ENCODE peak calls at places on chromosomes 6 and 20, in eight cellular contexts. One of them, this sample, is unnamed.

GRCh38 chr6:106237286-106237685 is 88.3 kb downstream of the ATG5 start:
- DNase-seq in left ventricle myocardium inferior: no peak
- DNase-seq in neuronal stem cell: no peak
- DNase-seq in psoas muscle: no peak
- DNase-seq in HL-60: no peak
- DNase-seq in HEK293T: no peak
- DNase-seq in upper lobe of left lung: no peak
- DNase-seq in iris pigment epithelial cell: no peak
- DNase-seq in this sample: no peak

GRCh38 chr6:37285861-37286311 is 27.9 kb upstream of the TMEM217 start:
- DNase-seq in iris pigment epithelial cell: no peak
- DNase-seq in psoas muscle: no peak
- DNase-seq in HL-60: no peak
- DNase-seq in HEK293T: no peak
- DNase-seq in left ventricle myocardium inferior: no peak
- DNase-seq in upper lobe of left lung: no peak
- DNase-seq in neuronal stem cell: no peak
- DNase-seq in this sample: no peak

GRCh38 chr20:2872304-2873009 is 824 bp upstream of the PTPRA start:
- DNase-seq in left ventricle myocardium inferior: peak
- DNase-seq in upper lobe of left lung: peak
- DNase-seq in neuronal stem cell: peak
- DNase-seq in iris pigment epithelial cell: peak
- DNase-seq in psoas muscle: peak
- DNase-seq in HEK293T: peak
- DNase-seq in HL-60: peak
- DNase-seq in this sample: no peak

GRCh38 chr6:19690676-19691075 is 146.5 kb upstream of the ID4 start:
- DNase-seq in iris pigment epithelial cell: no peak
- DNase-seq in upper lobe of left lung: no peak
- DNase-seq in left ventricle myocardium inferior: no peak
- DNase-seq in psoas muscle: no peak
- DNase-seq in HL-60: no peak
- DNase-seq in neuronal stem cell: no peak
- DNase-seq in HEK293T: no peak
- DNase-seq in this sample: no peak

GRCh38 chr6:136920858-136921520 is 1.1 kb upstream of the SLC35D3 start:
- DNase-seq in left ventricle myocardium inferior: no peak
- DNase-seq in psoas muscle: no peak
- DNase-seq in HEK293T: no peak
- DNase-seq in HL-60: no peak
- DNase-seq in iris pigment epithelial cell: peak
- DNase-seq in upper lobe of left lung: no peak
- DNase-seq in neuronal stem cell: peak
- DNase-seq in this sample: no peak

GRCh38 chr6:25312034-25312620 is 33.0 kb downstream of the CARMIL1 start:
- DNase-seq in neuronal stem cell: no peak
- DNase-seq in left ventricle myocardium inferior: no peak
- DNase-seq in psoas muscle: no peak
- DNase-seq in upper lobe of left lung: no peak
- DNase-seq in iris pigment epithelial cell: no peak
- DNase-seq in HEK293T: no peak
- DNase-seq in HL-60: no peak
- DNase-seq in this sample: no peak

GRCh38 chr6:169853196-169854082 is 102.0 kb downstream of the ERMARD start:
- DNase-seq in HL-60: no peak
- DNase-seq in neuronal stem cell: no peak
- DNase-seq in left ventricle myocardium inferior: no peak
- DNase-seq in HEK293T: no peak
- DNase-seq in psoas muscle: no peak
- DNase-seq in iris pigment epithelial cell: no peak
- DNase-seq in upper lobe of left lung: no peak
- DNase-seq in this sample: peak

GRCh38 chr20:62624325-62624690 is 18.0 kb upstream of the SLCO4A1 start:
- DNase-seq in HL-60: no peak
- DNase-seq in left ventricle myocardium inferior: no peak
- DNase-seq in iris pigment epithelial cell: no peak
- DNase-seq in psoas muscle: no peak
- DNase-seq in upper lobe of left lung: no peak
- DNase-seq in HEK293T: no peak
- DNase-seq in neuronal stem cell: no peak
- DNase-seq in this sample: no peak

GRCh38 chr20:35907017-35907685 is 47.2 kb downstream of the SCAND1 start:
- DNase-seq in psoas muscle: peak
- DNase-seq in iris pigment epithelial cell: no peak
- DNase-seq in HEK293T: no peak
- DNase-seq in neuronal stem cell: no peak
- DNase-seq in upper lobe of left lung: no peak
- DNase-seq in left ventricle myocardium inferior: peak
- DNase-seq in HL-60: no peak
- DNase-seq in this sample: no peak

GRCh38 chr6:166046232-166046631 is 121.4 kb downstream of the TBXT start:
- DNase-seq in HL-60: no peak
- DNase-seq in upper lobe of left lung: no peak
- DNase-seq in HEK293T: no peak
- DNase-seq in iris pigment epithelial cell: peak
- DNase-seq in psoas muscle: no peak
- DNase-seq in left ventricle myocardium inferior: no peak
- DNase-seq in neuronal stem cell: no peak
- DNase-seq in this sample: no peak

GRCh38 chr6:156881687-156882629 is 104.8 kb downstream of the ARID1B start:
- DNase-seq in iris pigment epithelial cell: no peak
- DNase-seq in HEK293T: no peak
- DNase-seq in neuronal stem cell: no peak
- DNase-seq in upper lobe of left lung: no peak
- DNase-seq in psoas muscle: no peak
- DNase-seq in HL-60: no peak
- DNase-seq in left ventricle myocardium inferior: no peak
- DNase-seq in this sample: no peak

GRCh38 chr20:43915209-43916072 is 789 bp downstream of the TOX2 start:
- DNase-seq in HEK293T: no peak
- DNase-seq in left ventricle myocardium inferior: no peak
- DNase-seq in upper lobe of left lung: no peak
- DNase-seq in neuronal stem cell: no peak
- DNase-seq in psoas muscle: no peak
- DNase-seq in HL-60: no peak
- DNase-seq in iris pigment epithelial cell: peak
- DNase-seq in this sample: peak

GRCh38 chr6:22248513-22249308 is 48.1 kb downstream of the PRL start:
- DNase-seq in HL-60: no peak
- DNase-seq in left ventricle myocardium inferior: no peak
- DNase-seq in iris pigment epithelial cell: peak
- DNase-seq in psoas muscle: no peak
- DNase-seq in upper lobe of left lung: no peak
- DNase-seq in neuronal stem cell: no peak
- DNase-seq in HEK293T: no peak
- DNase-seq in this sample: no peak

GRCh38 chr20:8213831-8214587 is 81.9 kb downstream of the PLCB1 start:
- DNase-seq in left ventricle myocardium inferior: no peak
- DNase-seq in neuronal stem cell: no peak
- DNase-seq in HEK293T: no peak
- DNase-seq in upper lobe of left lung: no peak
- DNase-seq in HL-60: peak
- DNase-seq in psoas muscle: no peak
- DNase-seq in iris pigment epithelial cell: no peak
- DNase-seq in this sample: no peak

GRCh38 chr6:148818939-148819575 is 72.2 kb downstream of the UST start:
- DNase-seq in HL-60: no peak
- DNase-seq in iris pigment epithelial cell: peak
- DNase-seq in HEK293T: no peak
- DNase-seq in left ventricle myocardium inferior: no peak
- DNase-seq in neuronal stem cell: peak
- DNase-seq in upper lobe of left lung: no peak
- DNase-seq in psoas muscle: no peak
- DNase-seq in this sample: no peak

GRCh38 chr20:60223174-60223573 is 265.0 kb downstream of the CDH26 start:
- DNase-seq in upper lobe of left lung: no peak
- DNase-seq in psoas muscle: no peak
- DNase-seq in neuronal stem cell: no peak
- DNase-seq in iris pigment epithelial cell: no peak
- DNase-seq in HL-60: no peak
- DNase-seq in left ventricle myocardium inferior: no peak
- DNase-seq in HEK293T: no peak
- DNase-seq in this sample: no peak

GRCh38 chr20:24657211-24657610 is 187.8 kb downstream of the SYNDIG1 start:
- DNase-seq in HEK293T: no peak
- DNase-seq in neuronal stem cell: no peak
- DNase-seq in left ventricle myocardium inferior: no peak
- DNase-seq in iris pigment epithelial cell: peak
- DNase-seq in psoas muscle: no peak
- DNase-seq in HL-60: no peak
- DNase-seq in upper lobe of left lung: no peak
- DNase-seq in this sample: no peak

GRCh38 chr20:41923604-41924003 is 305.4 kb upstream of the CHD6 start:
- DNase-seq in HL-60: no peak
- DNase-seq in iris pigment epithelial cell: no peak
- DNase-seq in neuronal stem cell: no peak
- DNase-seq in upper lobe of left lung: no peak
- DNase-seq in psoas muscle: no peak
- DNase-seq in left ventricle myocardium inferior: no peak
- DNase-seq in HEK293T: no peak
- DNase-seq in this sample: no peak

GRCh38 chr6:142152731-142153130 is 5.7 kb downstream of the VTA1 start:
- DNase-seq in iris pigment epithelial cell: peak
- DNase-seq in left ventricle myocardium inferior: no peak
- DNase-seq in psoas muscle: no peak
- DNase-seq in upper lobe of left lung: no peak
- DNase-seq in HL-60: no peak
- DNase-seq in neuronal stem cell: no peak
- DNase-seq in HEK293T: no peak
- DNase-seq in this sample: no peak

GRCh38 chr6:107641500-107641931 is 151.6 kb downstream of the SOBP start:
- DNase-seq in HEK293T: no peak
- DNase-seq in HL-60: no peak
- DNase-seq in left ventricle myocardium inferior: peak
- DNase-seq in upper lobe of left lung: peak
- DNase-seq in iris pigment epithelial cell: no peak
- DNase-seq in neuronal stem cell: no peak
- DNase-seq in psoas muscle: peak
- DNase-seq in this sample: no peak

GRCh38 chr6:41846666-41847237 is 48.4 kb downstream of the USP49 start:
- DNase-seq in neuronal stem cell: peak
- DNase-seq in psoas muscle: no peak
- DNase-seq in HEK293T: peak
- DNase-seq in iris pigment epithelial cell: peak
- DNase-seq in left ventricle myocardium inferior: no peak
- DNase-seq in upper lobe of left lung: peak
- DNase-seq in HL-60: peak
- DNase-seq in this sample: no peak

GRCh38 chr6:108598316-108598863 is 37.7 kb downstream of the FOXO3 start:
- DNase-seq in HL-60: no peak
- DNase-seq in left ventricle myocardium inferior: no peak
- DNase-seq in neuronal stem cell: no peak
- DNase-seq in HEK293T: no peak
- DNase-seq in iris pigment epithelial cell: peak
- DNase-seq in upper lobe of left lung: no peak
- DNase-seq in psoas muscle: peak
- DNase-seq in this sample: no peak

GRCh38 chr20:1588166-1588868 is 30.8 kb upstream of the SIRPD start:
- DNase-seq in upper lobe of left lung: no peak
- DNase-seq in neuronal stem cell: no peak
- DNase-seq in psoas muscle: no peak
- DNase-seq in HEK293T: no peak
- DNase-seq in left ventricle myocardium inferior: no peak
- DNase-seq in iris pigment epithelial cell: no peak
- DNase-seq in HL-60: no peak
- DNase-seq in this sample: no peak

GRCh38 chr6:150008588-150008987 is 16.7 kb downstream of the RAET1L start:
- DNase-seq in upper lobe of left lung: no peak
- DNase-seq in psoas muscle: no peak
- DNase-seq in HEK293T: no peak
- DNase-seq in HL-60: no peak
- DNase-seq in left ventricle myocardium inferior: no peak
- DNase-seq in iris pigment epithelial cell: no peak
- DNase-seq in neuronal stem cell: no peak
- DNase-seq in this sample: no peak

GRCh38 chr6:10403385-10404106 is 11.3 kb downstream of the TFAP2A start:
- DNase-seq in left ventricle myocardium inferior: no peak
- DNase-seq in neuronal stem cell: no peak
- DNase-seq in HL-60: no peak
- DNase-seq in psoas muscle: no peak
- DNase-seq in HEK293T: no peak
- DNase-seq in upper lobe of left lung: no peak
- DNase-seq in iris pigment epithelial cell: peak
- DNase-seq in this sample: no peak

GRCh38 chr6:156779206-156780116 is 2.3 kb downstream of the ARID1B start:
- DNase-seq in upper lobe of left lung: peak
- DNase-seq in HL-60: peak
- DNase-seq in neuronal stem cell: peak
- DNase-seq in HEK293T: peak
- DNase-seq in left ventricle myocardium inferior: peak
- DNase-seq in iris pigment epithelial cell: peak
- DNase-seq in psoas muscle: peak
- DNase-seq in this sample: no peak

GRCh38 chr6:37653933-37654565 is 43.6 kb downstream of the MDGA1 start:
- DNase-seq in left ventricle myocardium inferior: no peak
- DNase-seq in neuronal stem cell: no peak
- DNase-seq in HEK293T: peak
- DNase-seq in iris pigment epithelial cell: peak
- DNase-seq in upper lobe of left lung: no peak
- DNase-seq in HL-60: peak
- DNase-seq in psoas muscle: no peak
- DNase-seq in this sample: no peak

GRCh38 chr20:13337090-13337784 is 116.2 kb downstream of the ISM1 start:
- DNase-seq in psoas muscle: no peak
- DNase-seq in HL-60: no peak
- DNase-seq in neuronal stem cell: no peak
- DNase-seq in iris pigment epithelial cell: no peak
- DNase-seq in HEK293T: no peak
- DNase-seq in left ventricle myocardium inferior: no peak
- DNase-seq in upper lobe of left lung: no peak
- DNase-seq in this sample: no peak

GRCh38 chr6:1136415-1136774 is 175.5 kb upstream of the FOXQ1 start:
- DNase-seq in neuronal stem cell: no peak
- DNase-seq in HEK293T: no peak
- DNase-seq in HL-60: no peak
- DNase-seq in left ventricle myocardium inferior: no peak
- DNase-seq in psoas muscle: no peak
- DNase-seq in upper lobe of left lung: no peak
- DNase-seq in iris pigment epithelial cell: peak
- DNase-seq in this sample: no peak

GRCh38 chr6:106381871-106382270 is 21.4 kb downstream of the CRYBG1 start:
- DNase-seq in left ventricle myocardium inferior: no peak
- DNase-seq in iris pigment epithelial cell: no peak
- DNase-seq in HEK293T: no peak
- DNase-seq in HL-60: no peak
- DNase-seq in psoas muscle: no peak
- DNase-seq in upper lobe of left lung: no peak
- DNase-seq in neuronal stem cell: no peak
- DNase-seq in this sample: no peak

This sample was measured in CD14-positive monocyte.